ENCODE peak calls at places on chromosomes 3 and 15, in six cellular contexts. T is posterior cingulate gyrus, R is NCI-H510A, I is HuH-7.5, S is fibroblast of gingiva, H is nephron progenitor cell. V is an unnamed sample.

GRCh38 chr15:99441871-99442267 is 123.9 kb upstream of the MEF2A start:
- DNase-seq in R (no peak), H (no peak), T (no peak), S (no peak), I (no peak), V (no peak)

GRCh38 chr15:95174880-95175279 is 943.5 kb downstream of the MCTP2 start:
- DNase-seq in H (no peak), T (no peak), R (no peak), S (peak), I (no peak), V (peak)

GRCh38 chr15:41774873-41775417 is 661 bp downstream of the MAPKBP1 start:
- DNase-seq in R (no peak), T (no peak), I (no peak), S (no peak), H (no peak), V (no peak)

GRCh38 chr15:94239474-94239873 is 8.1 kb downstream of the MCTP2 start:
- DNase-seq in I (no peak), T (no peak), R (no peak), S (no peak), H (no peak), V (peak)

GRCh38 chr15:29045717-29046116 is 159.9 kb downstream of the APBA2 start:
- DNase-seq in T (no peak), I (no peak), R (no peak), H (no peak), S (no peak), V (no peak)

GRCh38 chr15:25762015-25762662 is 101.0 kb downstream of the ATP10A start:
- DNase-seq in H (no peak), S (no peak), R (no peak), T (no peak), I (no peak), V (no peak)

GRCh38 chr3:107816082-107816481 is 274.7 kb downstream of the CD47 start:
- DNase-seq in T (no peak), H (no peak), I (no peak), R (no peak), S (peak), V (no peak)

GRCh38 chr15:31275331-31276262 is 51.0 kb upstream of the KLF13 start:
- DNase-seq in S (no peak), I (no peak), T (no peak), H (no peak), R (no peak), V (no peak)

GRCh38 chr3:187630421-187630820 is 39.8 kb downstream of the SST start:
- DNase-seq in I (no peak), R (no peak), H (no peak), T (no peak), S (no peak), V (no peak)

GRCh38 chr15:63473999-63474809 is 30.2 kb upstream of the USP3 start:
- DNase-seq in S (peak), R (peak), I (peak), H (peak), T (no peak), V (no peak)

GRCh38 chr3:169548194-169548593 is 115.3 kb downstream of the MECOM start:
- DNase-seq in H (no peak), T (no peak), R (no peak), S (no peak), I (no peak), V (no peak)

GRCh38 chr3:4674216-4674615 is 181.1 kb downstream of the ITPR1 start:
- DNase-seq in R (no peak), I (no peak), S (peak), T (no peak), H (no peak), V (no peak)

GRCh38 chr15:58148633-58149032 is 10.5 kb downstream of the AQP9 start:
- DNase-seq in S (no peak), I (no peak), R (no peak), H (no peak), T (no peak), V (no peak)

GRCh38 chr3:22632566-22632965 is 570.6 kb upstream of the UBE2E2 start:
- DNase-seq in H (no peak), S (no peak), T (no peak), I (no peak), R (no peak), V (no peak)

GRCh38 chr15:101127503-101128076 is 124.3 kb downstream of the CHSY1 start:
- DNase-seq in R (no peak), S (peak), I (no peak), H (no peak), T (peak), V (no peak)

GRCh38 chr15:68154923-68155559 is 50.1 kb downstream of the CALML4 start:
- DNase-seq in H (peak), S (peak), R (no peak), T (no peak), I (peak), V (no peak)

GRCh38 chr3:103866113-103866512 is 1431.3 kb downstream of the ZPLD1 start:
- DNase-seq in H (no peak), R (no peak), I (no peak), S (no peak), T (no peak), V (no peak)

GRCh38 chr3:88807471-88808090 is 299.8 kb upstream of the EPHA3 start:
- DNase-seq in H (no peak), R (no peak), T (no peak), S (peak), I (no peak), V (no peak)

V was measured in T47D.